ENCODE peak calls at places on chromosomes 12 and 14, in eight cellular contexts. F, P, Y, N, A, I, C and U are unnamed samples.

GRCh38 chr12:106106129-106106566 is 32.6 kb downstream of the NUAK1 start:
- DNase-seq in F (no peak), P (no peak), Y (no peak), N (no peak), A (no peak), I (no peak), C (no peak), U (no peak)

GRCh38 chr14:77337880-77338279 is 17.0 kb downstream of the GSTZ1 start:
- DNase-seq in F (no peak), P (no peak), Y (no peak), N (no peak), A (no peak), I (no peak), C (no peak), U (no peak)

GRCh38 chr12:4108803-4109345 is 164.7 kb upstream of the CCND2 start:
- DNase-seq in F (no peak), P (no peak), Y (no peak), N (no peak), A (no peak), I (no peak), C (no peak), U (no peak)

GRCh38 chr12:80838708-80839107 is 99.0 kb downstream of the LIN7A start:
- DNase-seq in F (no peak), P (no peak), Y (no peak), N (no peak), A (no peak), I (no peak), C (no peak), U (no peak)

GRCh38 chr12:110577717-110578521 is 5.2 kb downstream of the PPTC7 start:
- DNase-seq in F (peak; percentile 86), P (peak; percentile 54), Y (peak; percentile 88), N (no peak), A (no peak), I (no peak), C (no peak), U (peak; percentile 53)

GRCh38 chr12:16573652-16574077 is 32.3 kb downstream of the LMO3 start:
- DNase-seq in F (no peak), P (no peak), Y (peak; percentile 32), N (peak; percentile 31), A (no peak), I (no peak), C (no peak), U (no peak)

GRCh38 chr14:67819563-67820411 is at the start of gene RAD51B:
- DNase-seq in F (peak; percentile 78), P (peak; percentile 83), Y (peak; percentile 79), N (peak; percentile 88), A (peak; percentile 91), I (peak; percentile 81), C (no peak), U (peak; percentile 88)

GRCh38 chr12:2017724-2018337 is 13.6 kb upstream of the DCP1B start:
- DNase-seq in F (no peak), P (no peak), Y (peak; percentile 13), N (no peak), A (no peak), I (no peak), C (no peak), U (no peak)

GRCh38 chr12:93047118-93047517 is 118.0 kb upstream of the EEA1 start:
- DNase-seq in F (no peak), P (no peak), Y (no peak), N (no peak), A (no peak), I (no peak), C (no peak), U (no peak)

GRCh38 chr12:62977419-62977818 is 42.5 kb upstream of the PPM1H start:
- DNase-seq in F (peak; percentile 56), P (no peak), Y (no peak), N (no peak), A (no peak), I (no peak), C (no peak), U (no peak)

GRCh38 chr12:58414398-58414871 is 473.1 kb downstream of the ATP23 start:
- DNase-seq in F (peak; percentile 59), P (no peak), Y (peak; percentile 89), N (no peak), A (no peak), I (no peak), C (no peak), U (no peak)

GRCh38 chr12:89597770-89598169 is 71.9 kb upstream of the POC1B start:
- DNase-seq in F (no peak), P (no peak), Y (no peak), N (no peak), A (no peak), I (no peak), C (no peak), U (no peak)

DNA sequence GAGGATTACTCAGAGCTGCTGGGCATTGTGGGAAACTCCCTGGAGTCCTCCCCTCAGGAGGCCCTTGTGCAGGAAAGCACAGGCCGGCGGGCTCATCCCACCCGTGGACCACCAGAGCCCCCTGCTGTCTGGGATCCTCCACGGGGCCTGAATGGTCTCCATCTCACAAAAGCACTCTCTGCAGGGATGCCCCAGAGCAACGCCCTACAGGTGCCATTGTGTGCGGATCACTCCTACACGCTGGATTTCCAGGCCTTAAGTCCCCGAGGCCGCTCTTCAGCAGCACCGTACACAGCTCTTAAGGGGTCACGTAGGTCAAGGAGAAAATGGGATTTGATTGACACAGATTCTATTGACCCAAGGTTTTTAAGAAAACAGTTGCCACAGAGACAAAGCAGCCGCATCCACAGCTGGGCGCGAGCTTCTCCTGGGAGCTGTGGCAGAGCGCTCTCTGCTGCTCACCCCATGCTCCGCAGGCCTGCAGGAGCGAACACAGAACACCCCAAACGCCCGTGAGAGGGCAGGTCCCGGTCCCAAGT is 36.7 kb upstream of the RIMBP2 start:
- DNase-seq in F (no peak), P (no peak), Y (no peak), N (no peak), A (no peak), I (no peak), C (no peak), U (no peak)
- TF ChIP-seq CTCF in F (no peak), P (no peak), Y (no peak), N (no peak), A (peak; percentile 35), I (no peak), C (peak; percentile 15), U (no peak)

DNA sequence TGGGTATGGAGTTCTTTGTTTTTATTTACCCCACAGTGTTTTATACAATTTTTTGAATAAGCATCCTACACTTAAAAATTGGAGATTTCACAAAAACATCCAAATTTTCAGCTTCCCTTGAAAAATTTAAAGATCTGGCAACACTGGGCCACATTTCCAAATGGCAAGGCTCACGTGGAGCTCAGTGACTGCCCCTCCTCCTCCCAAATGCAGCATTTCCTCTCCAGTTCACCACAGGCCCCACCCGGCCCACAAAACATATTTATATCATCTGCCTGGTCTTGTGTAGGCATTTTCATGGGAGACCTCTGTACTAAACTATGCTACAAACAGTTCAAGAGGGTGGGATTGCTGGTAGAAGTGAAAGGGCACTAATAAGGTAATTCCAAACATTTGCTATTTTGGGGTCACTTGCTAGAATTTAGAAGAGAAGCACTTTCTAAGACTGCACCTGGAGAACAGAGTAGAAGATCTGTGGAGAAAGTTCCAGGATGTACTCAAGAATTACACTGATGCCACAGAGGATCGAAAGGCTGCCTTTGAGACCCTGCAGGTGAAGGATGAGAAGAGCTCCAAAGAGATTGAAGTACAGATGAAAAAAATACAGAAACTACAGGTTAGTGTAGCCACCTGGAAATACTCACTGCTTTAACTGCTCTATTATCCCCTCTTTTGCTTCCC is 7.3 kb downstream of the FKBP11 start:
- DNase-seq in F (no peak), P (no peak), Y (no peak), N (no peak), A (no peak), I (no peak), C (no peak), U (no peak)
- TF ChIP-seq CTCF in F (no peak), P (no peak), Y (no peak), N (no peak), A (no peak), I (no peak), C (no peak), U (no peak)

DNA sequence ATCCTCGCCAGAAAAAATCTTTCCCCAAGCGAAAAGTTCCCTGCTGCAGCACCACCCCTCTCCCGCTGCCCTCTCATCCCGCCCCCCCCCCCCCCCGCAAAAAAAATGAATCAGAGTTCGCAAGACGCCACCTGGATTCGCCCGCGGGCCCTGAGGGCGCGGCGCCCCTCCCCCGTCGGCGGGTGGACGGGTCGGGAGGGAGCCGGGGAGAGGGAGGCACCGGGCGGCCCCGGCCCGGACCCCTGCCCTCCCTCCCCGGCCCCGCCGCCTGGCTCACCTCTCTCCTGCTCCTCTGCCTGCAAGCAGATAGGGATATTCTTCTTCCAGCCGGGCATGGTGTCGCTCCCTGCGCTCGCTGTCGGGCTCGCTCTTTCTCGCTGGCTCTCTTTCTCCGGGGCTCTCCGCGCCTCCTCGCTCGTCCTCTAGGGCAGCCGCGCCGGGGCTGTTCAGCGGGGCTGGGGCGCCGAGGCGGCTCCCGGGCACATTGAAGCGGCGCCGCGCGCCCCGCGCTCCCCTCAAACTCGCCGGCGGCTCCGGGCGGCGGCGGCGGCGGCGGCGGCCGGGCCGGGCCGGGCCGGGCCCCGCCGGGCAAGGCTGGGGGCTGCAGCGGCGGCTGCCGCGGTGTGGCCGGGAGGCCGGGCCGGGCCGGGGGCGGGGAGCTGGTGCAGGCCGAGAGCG is 200.2 kb upstream of the CAND1 start:
- DNase-seq in F (no peak), P (peak; percentile 53), Y (peak; percentile 7), N (peak; percentile 21), A (peak; percentile 48), I (peak; percentile 19), C (no peak), U (peak; percentile 40)
- TF ChIP-seq CTCF in F (no peak), P (no peak), Y (no peak), N (no peak), A (no peak), I (no peak), C (no peak), U (no peak)

DNA sequence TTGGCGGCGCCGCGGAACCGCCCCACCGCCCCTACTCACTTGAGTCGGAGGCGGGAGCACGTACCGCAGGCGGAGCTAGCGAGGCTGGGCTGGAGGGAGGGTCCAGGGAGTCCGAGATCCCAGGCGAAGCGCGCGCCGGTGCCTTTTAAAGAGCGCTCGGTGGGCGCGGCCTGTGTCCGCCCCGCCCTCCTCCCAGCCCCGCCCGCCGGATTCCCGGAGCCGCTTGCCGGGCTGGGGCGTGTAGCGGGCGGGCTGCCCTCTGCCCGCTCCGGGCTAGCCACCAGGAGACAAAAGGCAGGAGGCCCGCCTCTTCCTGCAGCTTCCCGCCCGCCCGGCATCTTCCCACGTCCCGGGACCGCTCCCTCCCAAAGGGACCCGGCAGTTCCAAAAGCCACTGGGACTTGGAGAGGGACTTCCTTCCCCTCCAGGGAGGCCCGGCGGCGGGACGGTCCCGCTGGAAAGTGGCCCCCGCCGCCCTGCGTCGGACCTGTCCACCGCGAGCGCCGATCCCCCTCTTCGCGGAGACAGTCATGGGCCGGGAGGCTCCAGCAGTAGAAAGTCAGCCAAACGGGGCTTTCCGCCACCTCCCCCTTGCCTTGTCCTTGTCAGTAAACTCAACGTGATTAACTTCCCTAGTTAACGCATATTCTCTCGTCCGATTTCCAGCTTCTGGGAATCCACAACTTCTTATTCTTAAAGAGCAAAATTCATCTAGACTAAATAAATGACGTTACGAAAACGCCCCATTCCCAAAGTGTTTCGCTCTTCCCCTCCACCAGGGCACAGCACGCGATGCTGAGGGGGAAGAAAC is at the start of gene CSRP2:
- DNase-seq in F (peak; percentile 58), P (peak; percentile 90), Y (peak; percentile 87), N (peak; percentile 93), A (peak; percentile 78), I (peak; percentile 92), C (peak; percentile 97), U (peak; percentile 89)
- TF ChIP-seq CTCF in F (peak; percentile 54), P (no peak), Y (peak; percentile 34), N (peak; percentile 11), A (peak; percentile 25), I (peak; percentile 17), C (peak; percentile 67), U (no peak)